ENCODE peak calls at places on chromosome 7, in ten cellular contexts. One of them, this sample, is unnamed.

GRCh38 chr7:102860351-102860811 is 52.4 kb upstream of the LRRC17 start:
- DNase-seq in brain microvascular endothelial cell: peak
- DNase-seq in ecto neural progenitor cell: no peak
- DNase-seq in anterior cingulate cortex: no peak
- DNase-seq in GM23338: no peak
- DNase-seq in mesendoderm: no peak
- DNase-seq in choroid plexus epithelial cell: peak
- DNase-seq in coronary artery: no peak
- DNase-seq in psoas muscle: no peak
- DNase-seq in stimulated activated CD4-positive, alpha-beta T cell treated with anti-CD3 and anti-CD28 coated beads, Interleukin-12 subunit alpha, Interleukin-12 subunit beta, amount 100 ng/mL, for 4 hours: no peak
- DNase-seq in this sample: no peak

GRCh38 chr7:90594791-90595317 is 1.3 kb upstream of the CDK14 start:
- DNase-seq in mesendoderm: peak
- DNase-seq in anterior cingulate cortex: peak
- DNase-seq in ecto neural progenitor cell: no peak
- DNase-seq in GM23338: peak
- DNase-seq in choroid plexus epithelial cell: peak
- DNase-seq in stimulated activated CD4-positive, alpha-beta T cell treated with anti-CD3 and anti-CD28 coated beads, Interleukin-12 subunit alpha, Interleukin-12 subunit beta, amount 100 ng/mL, for 4 hours: no peak
- DNase-seq in brain microvascular endothelial cell: peak
- DNase-seq in psoas muscle: no peak
- DNase-seq in coronary artery: peak
- DNase-seq in this sample: peak

GRCh38 chr7:153523320-153524015 is 528.7 kb upstream of the DPP6 start:
- DNase-seq in GM23338: no peak
- DNase-seq in brain microvascular endothelial cell: no peak
- DNase-seq in anterior cingulate cortex: peak
- DNase-seq in mesendoderm: no peak
- DNase-seq in ecto neural progenitor cell: no peak
- DNase-seq in psoas muscle: no peak
- DNase-seq in choroid plexus epithelial cell: no peak
- DNase-seq in coronary artery: no peak
- DNase-seq in stimulated activated CD4-positive, alpha-beta T cell treated with anti-CD3 and anti-CD28 coated beads, Interleukin-12 subunit alpha, Interleukin-12 subunit beta, amount 100 ng/mL, for 4 hours: no peak
- DNase-seq in this sample: no peak

GRCh38 chr7:7719235-7719634 is 828 bp upstream of the RPA3 start:
- DNase-seq in brain microvascular endothelial cell: peak
- DNase-seq in psoas muscle: no peak
- DNase-seq in stimulated activated CD4-positive, alpha-beta T cell treated with anti-CD3 and anti-CD28 coated beads, Interleukin-12 subunit alpha, Interleukin-12 subunit beta, amount 100 ng/mL, for 4 hours: peak
- DNase-seq in ecto neural progenitor cell: no peak
- DNase-seq in mesendoderm: no peak
- DNase-seq in coronary artery: no peak
- DNase-seq in anterior cingulate cortex: peak
- DNase-seq in choroid plexus epithelial cell: peak
- DNase-seq in GM23338: no peak
- DNase-seq in this sample: no peak

GRCh38 chr7:90661290-90662151 is 65.4 kb downstream of the CDK14 start:
- DNase-seq in stimulated activated CD4-positive, alpha-beta T cell treated with anti-CD3 and anti-CD28 coated beads, Interleukin-12 subunit alpha, Interleukin-12 subunit beta, amount 100 ng/mL, for 4 hours: no peak
- DNase-seq in psoas muscle: no peak
- DNase-seq in ecto neural progenitor cell: no peak
- DNase-seq in brain microvascular endothelial cell: peak
- DNase-seq in coronary artery: no peak
- DNase-seq in GM23338: peak
- DNase-seq in choroid plexus epithelial cell: peak
- DNase-seq in anterior cingulate cortex: no peak
- DNase-seq in mesendoderm: peak
- DNase-seq in this sample: peak

GRCh38 chr7:146285418-146285817 is 168.8 kb downstream of the CNTNAP2 start:
- DNase-seq in coronary artery: no peak
- DNase-seq in mesendoderm: no peak
- DNase-seq in stimulated activated CD4-positive, alpha-beta T cell treated with anti-CD3 and anti-CD28 coated beads, Interleukin-12 subunit alpha, Interleukin-12 subunit beta, amount 100 ng/mL, for 4 hours: no peak
- DNase-seq in anterior cingulate cortex: no peak
- DNase-seq in brain microvascular endothelial cell: no peak
- DNase-seq in choroid plexus epithelial cell: no peak
- DNase-seq in psoas muscle: no peak
- DNase-seq in GM23338: no peak
- DNase-seq in ecto neural progenitor cell: no peak
- DNase-seq in this sample: no peak

GRCh38 chr7:52689912-52690311 is 345.5 kb upstream of the POM121L12 start:
- DNase-seq in mesendoderm: no peak
- DNase-seq in ecto neural progenitor cell: no peak
- DNase-seq in coronary artery: no peak
- DNase-seq in stimulated activated CD4-positive, alpha-beta T cell treated with anti-CD3 and anti-CD28 coated beads, Interleukin-12 subunit alpha, Interleukin-12 subunit beta, amount 100 ng/mL, for 4 hours: no peak
- DNase-seq in choroid plexus epithelial cell: no peak
- DNase-seq in brain microvascular endothelial cell: no peak
- DNase-seq in anterior cingulate cortex: no peak
- DNase-seq in GM23338: peak
- DNase-seq in psoas muscle: no peak
- DNase-seq in this sample: no peak

GRCh38 chr7:28410628-28411578 is 1.4 kb upstream of the CREB5 start:
- DNase-seq in brain microvascular endothelial cell: peak
- DNase-seq in stimulated activated CD4-positive, alpha-beta T cell treated with anti-CD3 and anti-CD28 coated beads, Interleukin-12 subunit alpha, Interleukin-12 subunit beta, amount 100 ng/mL, for 4 hours: no peak
- DNase-seq in anterior cingulate cortex: no peak
- DNase-seq in choroid plexus epithelial cell: peak
- DNase-seq in ecto neural progenitor cell: peak
- DNase-seq in coronary artery: peak
- DNase-seq in psoas muscle: peak
- DNase-seq in GM23338: peak
- DNase-seq in mesendoderm: peak
- DNase-seq in this sample: peak

GRCh38 chr7:143305423-143306070 is 10.4 kb upstream of the CLCN1 start:
- DNase-seq in ecto neural progenitor cell: peak
- DNase-seq in brain microvascular endothelial cell: peak
- DNase-seq in stimulated activated CD4-positive, alpha-beta T cell treated with anti-CD3 and anti-CD28 coated beads, Interleukin-12 subunit alpha, Interleukin-12 subunit beta, amount 100 ng/mL, for 4 hours: peak
- DNase-seq in coronary artery: no peak
- DNase-seq in GM23338: peak
- DNase-seq in psoas muscle: peak
- DNase-seq in anterior cingulate cortex: peak
- DNase-seq in choroid plexus epithelial cell: peak
- DNase-seq in mesendoderm: peak
- DNase-seq in this sample: peak

GRCh38 chr7:66779669-66780408 is 39.3 kb downstream of the RABGEF1 start:
- DNase-seq in stimulated activated CD4-positive, alpha-beta T cell treated with anti-CD3 and anti-CD28 coated beads, Interleukin-12 subunit alpha, Interleukin-12 subunit beta, amount 100 ng/mL, for 4 hours: no peak
- DNase-seq in ecto neural progenitor cell: no peak
- DNase-seq in psoas muscle: no peak
- DNase-seq in GM23338: no peak
- DNase-seq in mesendoderm: peak
- DNase-seq in choroid plexus epithelial cell: peak
- DNase-seq in brain microvascular endothelial cell: no peak
- DNase-seq in anterior cingulate cortex: no peak
- DNase-seq in coronary artery: no peak
- DNase-seq in this sample: no peak

GRCh38 chr7:22992874-22993840 is 20.8 kb downstream of the HYCC1 start:
- DNase-seq in stimulated activated CD4-positive, alpha-beta T cell treated with anti-CD3 and anti-CD28 coated beads, Interleukin-12 subunit alpha, Interleukin-12 subunit beta, amount 100 ng/mL, for 4 hours: no peak
- DNase-seq in GM23338: no peak
- DNase-seq in brain microvascular endothelial cell: no peak
- DNase-seq in anterior cingulate cortex: no peak
- DNase-seq in ecto neural progenitor cell: no peak
- DNase-seq in choroid plexus epithelial cell: no peak
- DNase-seq in mesendoderm: no peak
- DNase-seq in coronary artery: no peak
- DNase-seq in psoas muscle: no peak
- DNase-seq in this sample: no peak

GRCh38 chr7:80334185-80334584 is 177.7 kb downstream of the GNAT3 start:
- DNase-seq in GM23338: no peak
- DNase-seq in ecto neural progenitor cell: no peak
- DNase-seq in choroid plexus epithelial cell: no peak
- DNase-seq in mesendoderm: no peak
- DNase-seq in psoas muscle: no peak
- DNase-seq in anterior cingulate cortex: no peak
- DNase-seq in coronary artery: no peak
- DNase-seq in brain microvascular endothelial cell: no peak
- DNase-seq in stimulated activated CD4-positive, alpha-beta T cell treated with anti-CD3 and anti-CD28 coated beads, Interleukin-12 subunit alpha, Interleukin-12 subunit beta, amount 100 ng/mL, for 4 hours: no peak
- DNase-seq in this sample: no peak

GRCh38 chr7:126079581-126079980 is 1150.0 kb upstream of the POT1 start:
- DNase-seq in brain microvascular endothelial cell: no peak
- DNase-seq in mesendoderm: no peak
- DNase-seq in coronary artery: no peak
- DNase-seq in GM23338: no peak
- DNase-seq in ecto neural progenitor cell: no peak
- DNase-seq in psoas muscle: no peak
- DNase-seq in anterior cingulate cortex: no peak
- DNase-seq in stimulated activated CD4-positive, alpha-beta T cell treated with anti-CD3 and anti-CD28 coated beads, Interleukin-12 subunit alpha, Interleukin-12 subunit beta, amount 100 ng/mL, for 4 hours: no peak
- DNase-seq in choroid plexus epithelial cell: no peak
- DNase-seq in this sample: no peak

GRCh38 chr7:112159346-112159745 is 46.9 kb downstream of the DOCK4 start:
- DNase-seq in coronary artery: no peak
- DNase-seq in choroid plexus epithelial cell: no peak
- DNase-seq in ecto neural progenitor cell: no peak
- DNase-seq in mesendoderm: no peak
- DNase-seq in GM23338: no peak
- DNase-seq in anterior cingulate cortex: no peak
- DNase-seq in psoas muscle: no peak
- DNase-seq in brain microvascular endothelial cell: no peak
- DNase-seq in stimulated activated CD4-positive, alpha-beta T cell treated with anti-CD3 and anti-CD28 coated beads, Interleukin-12 subunit alpha, Interleukin-12 subunit beta, amount 100 ng/mL, for 4 hours: no peak
- DNase-seq in this sample: no peak

GRCh38 chr7:4882169-4882741 is 1.3 kb downstream of the RADIL start:
- DNase-seq in psoas muscle: peak
- DNase-seq in anterior cingulate cortex: peak
- DNase-seq in coronary artery: peak
- DNase-seq in choroid plexus epithelial cell: peak
- DNase-seq in mesendoderm: peak
- DNase-seq in stimulated activated CD4-positive, alpha-beta T cell treated with anti-CD3 and anti-CD28 coated beads, Interleukin-12 subunit alpha, Interleukin-12 subunit beta, amount 100 ng/mL, for 4 hours: no peak
- DNase-seq in GM23338: peak
- DNase-seq in ecto neural progenitor cell: peak
- DNase-seq in brain microvascular endothelial cell: peak
- DNase-seq in this sample: peak

GRCh38 chr7:155461631-155462030 is 3.7 kb downstream of the EN2 start:
- DNase-seq in choroid plexus epithelial cell: no peak
- DNase-seq in ecto neural progenitor cell: no peak
- DNase-seq in mesendoderm: no peak
- DNase-seq in coronary artery: no peak
- DNase-seq in anterior cingulate cortex: no peak
- DNase-seq in stimulated activated CD4-positive, alpha-beta T cell treated with anti-CD3 and anti-CD28 coated beads, Interleukin-12 subunit alpha, Interleukin-12 subunit beta, amount 100 ng/mL, for 4 hours: no peak
- DNase-seq in psoas muscle: no peak
- DNase-seq in brain microvascular endothelial cell: no peak
- DNase-seq in GM23338: no peak
- DNase-seq in this sample: no peak

GRCh38 chr7:80475383-80475782 is 36.5 kb downstream of the GNAT3 start:
- DNase-seq in coronary artery: no peak
- DNase-seq in mesendoderm: no peak
- DNase-seq in anterior cingulate cortex: no peak
- DNase-seq in brain microvascular endothelial cell: no peak
- DNase-seq in choroid plexus epithelial cell: no peak
- DNase-seq in stimulated activated CD4-positive, alpha-beta T cell treated with anti-CD3 and anti-CD28 coated beads, Interleukin-12 subunit alpha, Interleukin-12 subunit beta, amount 100 ng/mL, for 4 hours: no peak
- DNase-seq in GM23338: no peak
- DNase-seq in ecto neural progenitor cell: no peak
- DNase-seq in psoas muscle: no peak
- DNase-seq in this sample: no peak

GRCh38 chr7:74190259-74190658 is 16.1 kb downstream of the EIF4H start:
- DNase-seq in brain microvascular endothelial cell: no peak
- DNase-seq in ecto neural progenitor cell: no peak
- DNase-seq in stimulated activated CD4-positive, alpha-beta T cell treated with anti-CD3 and anti-CD28 coated beads, Interleukin-12 subunit alpha, Interleukin-12 subunit beta, amount 100 ng/mL, for 4 hours: no peak
- DNase-seq in psoas muscle: no peak
- DNase-seq in anterior cingulate cortex: no peak
- DNase-seq in mesendoderm: no peak
- DNase-seq in GM23338: no peak
- DNase-seq in coronary artery: no peak
- DNase-seq in choroid plexus epithelial cell: no peak
- DNase-seq in this sample: no peak